ENCODE peak calls at places on chromosomes 11 and 22, in seven cellular contexts. N is HCT116; C is endodermal cell; K is heart right ventricle; S is CD4-positive, CD25-positive, alpha-beta regulatory T cell; U is lower lobe of right lung; L is right cardiac atrium. M is an unnamed sample.

GRCh38 chr11:128835741-128836410 is 31.2 kb downstream of the KCNJ1 start:
- DNase-seq in C (no peak), S (no peak), U (no peak), L (peak), N (no peak), K (peak), M (peak)

GRCh38 chr11:29432719-29433325 is 584.0 kb downstream of the KCNA4 start:
- DNase-seq in K (no peak), C (no peak), S (no peak), U (no peak), L (no peak), N (peak), M (no peak)

GRCh38 chr11:71505781-71506180 is 21.3 kb upstream of the KRTAP5-7 start:
- DNase-seq in N (no peak), C (peak), L (no peak), K (no peak), S (no peak), U (no peak), M (no peak)

GRCh38 chr22:44536411-44536810 is 38.4 kb upstream of the RTL6 start:
- DNase-seq in L (no peak), N (no peak), C (peak), K (no peak), S (no peak), U (no peak), M (no peak)

GRCh38 chr22:26573026-26573662 is 16.8 kb downstream of the TPST2 start:
- DNase-seq in N (no peak), S (no peak), C (no peak), L (peak), U (peak), K (peak), M (no peak)

GRCh38 chr22:29268511-29269229 is 602 bp downstream of the EWSR1 start:
- DNase-seq in S (peak), K (peak), L (peak), N (peak), U (peak), C (peak), M (peak)

GRCh38 chr11:72333657-72334056 is 89.7 kb upstream of the PHOX2A start:
- DNase-seq in L (no peak), K (no peak), U (no peak), C (peak), N (no peak), S (peak), M (no peak)

GRCh38 chr11:126732981-126733380 is 267.6 kb downstream of the KIRREL3 start:
- DNase-seq in N (no peak), C (no peak), U (no peak), S (no peak), L (no peak), K (no peak), M (no peak)

GRCh38 chr11:2771758-2772466 is 72.1 kb upstream of the KCNQ1OT1 start:
- DNase-seq in U (peak), C (peak), S (no peak), N (no peak), L (no peak), K (no peak), M (peak)

GRCh38 chr11:57255618-57256017 is 18.6 kb upstream of the APLNR start:
- DNase-seq in C (no peak), S (no peak), N (no peak), U (no peak), K (no peak), L (no peak), M (no peak)

GRCh38 chr11:6022954-6023353 is 7.6 kb downstream of the OR56A1 start:
- DNase-seq in S (peak), L (no peak), U (no peak), N (peak), C (peak), K (no peak), M (no peak)

DNA sequence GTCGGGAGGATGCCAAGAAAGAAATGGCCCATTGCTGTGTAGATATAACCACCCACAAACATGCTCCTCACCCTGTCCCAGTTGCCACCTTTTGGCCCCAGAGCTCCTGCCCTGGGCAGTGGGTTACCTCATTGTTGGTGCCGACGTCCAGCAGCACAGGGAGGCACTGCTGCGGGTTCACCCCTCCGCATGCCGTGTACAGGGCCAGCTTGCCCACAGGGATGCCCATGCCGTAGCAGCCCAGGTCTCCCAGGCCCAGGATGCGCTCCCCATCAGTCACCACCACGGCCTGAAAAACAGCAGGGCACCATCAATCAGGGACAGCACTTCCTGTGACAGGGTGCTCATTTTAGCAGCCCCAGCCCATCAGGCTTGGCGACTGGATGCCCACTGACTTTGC is 123.1 kb downstream of the CCDC81 start:
- DNase-seq in K (no peak), L (no peak), N (no peak), U (no peak), S (no peak), C (no peak), M (peak)
- H3K27ac ChIP-seq in K (no peak), L (no peak), N (no peak), U (no peak), S (no peak), C (no peak), M (no peak)

GRCh38 chr11:34909435-34909834 is 6.7 kb downstream of the APIP start:
- DNase-seq in L (no peak), N (no peak), K (no peak), C (no peak), S (no peak), U (no peak), M (no peak)

GRCh38 chr11:34909955-34910354 is 6.2 kb downstream of the APIP start:
- DNase-seq in K (no peak), S (no peak), L (no peak), N (no peak), U (peak), C (no peak), M (peak)

GRCh38 chr11:34915136-34916013 is 804 bp downstream of the APIP start:
- DNase-seq in L (no peak), K (no peak), U (no peak), S (no peak), C (no peak), N (no peak), M (no peak)

GRCh38 chr11:34907934-34908593 is 8.1 kb downstream of the APIP start:
- DNase-seq in K (no peak), N (no peak), L (no peak), S (no peak), C (no peak), U (no peak), M (no peak)

GRCh38 chr11:34910817-34911216 is 5.4 kb downstream of the APIP start:
- DNase-seq in S (no peak), C (no peak), U (no peak), K (no peak), N (no peak), L (no peak), M (no peak)
- H3K27ac ChIP-seq in S (no peak), C (no peak), U (peak), K (no peak), N (no peak), L (no peak), M (no peak)

GRCh38 chr11:18802381-18803257 is 11.0 kb upstream of the PTPN5 start:
- DNase-seq in L (no peak), S (peak), K (no peak), N (peak), C (peak), U (no peak), M (peak)

GRCh38 chr11:18804621-18805020 is 13.0 kb upstream of the PTPN5 start:
- DNase-seq in U (no peak), S (no peak), K (no peak), N (no peak), C (no peak), L (no peak), M (no peak)

GRCh38 chr11:18794956-18795355 is 3.4 kb upstream of the PTPN5 start:
- DNase-seq in U (no peak), C (peak), S (no peak), N (no peak), K (no peak), L (no peak), M (no peak)

DNA sequence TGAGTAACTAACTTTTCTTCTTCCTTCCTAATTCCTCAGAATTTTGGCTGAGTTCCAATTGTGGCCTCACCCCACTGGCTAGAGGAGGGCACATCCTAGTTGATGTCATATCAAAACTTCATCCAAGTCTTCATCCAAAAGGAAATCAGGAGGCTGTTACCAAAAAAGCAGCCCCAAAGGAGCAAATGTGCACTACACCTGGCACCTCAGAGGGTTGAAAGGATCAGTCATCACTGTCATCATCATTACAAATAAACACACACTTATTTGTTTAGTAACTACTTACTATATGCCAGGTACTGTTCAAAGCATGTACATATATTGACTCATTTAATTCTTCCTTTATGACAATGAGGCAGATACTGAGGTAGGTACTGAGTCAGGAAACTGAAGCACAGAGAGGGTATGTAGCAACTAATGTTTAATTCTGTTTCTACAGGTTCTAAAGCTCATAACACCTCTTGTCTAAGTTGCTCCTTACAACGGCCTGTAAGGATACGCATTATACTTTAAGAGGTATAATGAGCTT is 7.4 kb upstream of the PTPN5 start:
- DNase-seq in U (no peak), L (no peak), S (no peak), K (no peak), C (no peak), N (no peak), M (no peak)
- H3K27ac ChIP-seq in U (no peak), L (no peak), S (no peak), K (no peak), C (no peak), N (no peak), M (no peak)

DNA sequence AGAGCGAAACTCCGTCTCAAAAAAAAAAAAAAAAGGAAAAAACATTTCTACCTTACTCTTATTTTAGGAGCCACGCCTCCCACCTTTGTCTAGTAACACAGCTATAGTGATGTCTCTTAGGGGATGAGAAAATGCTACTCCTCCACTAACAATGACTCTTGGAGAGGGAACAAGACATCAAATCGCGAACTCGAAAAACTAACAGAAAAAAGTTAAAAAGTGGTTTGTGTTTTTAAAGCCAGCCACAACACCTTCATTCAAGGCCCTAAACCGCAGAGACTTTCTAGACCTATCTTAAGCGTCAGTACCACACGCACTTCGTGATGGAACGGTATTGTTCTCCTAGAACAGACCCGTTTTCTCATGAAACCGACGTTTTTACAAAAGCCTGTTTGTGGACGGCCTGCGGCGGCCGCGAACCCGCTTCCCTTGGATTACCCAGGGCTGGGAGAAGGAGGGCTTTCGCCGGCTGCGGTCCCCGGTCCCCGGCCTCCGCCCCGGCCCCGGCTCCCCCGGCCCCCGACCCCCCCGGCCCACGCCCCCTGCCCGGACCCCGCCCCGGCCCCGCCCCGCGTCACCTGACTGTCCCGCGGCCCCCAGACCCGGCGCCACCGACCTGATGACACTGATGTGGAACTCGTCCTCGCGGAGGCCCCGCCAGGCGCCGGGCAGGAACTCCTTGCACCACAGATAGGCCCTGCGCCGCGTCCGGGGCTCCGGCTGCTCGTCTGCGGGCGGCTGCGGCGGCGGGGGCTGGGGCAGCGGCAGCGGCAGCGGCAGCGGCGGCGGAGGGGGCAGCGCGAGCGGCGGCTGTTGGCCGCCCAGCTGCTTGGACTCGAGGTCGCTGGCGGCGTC is 749 bp downstream of the CHKA start:
- DNase-seq in C (peak), U (peak), K (peak), L (peak), N (no peak), S (peak), M (peak)
- H3K27ac ChIP-seq in C (peak), U (peak), K (peak), L (peak), N (peak), S (no peak), M (peak)

DNA sequence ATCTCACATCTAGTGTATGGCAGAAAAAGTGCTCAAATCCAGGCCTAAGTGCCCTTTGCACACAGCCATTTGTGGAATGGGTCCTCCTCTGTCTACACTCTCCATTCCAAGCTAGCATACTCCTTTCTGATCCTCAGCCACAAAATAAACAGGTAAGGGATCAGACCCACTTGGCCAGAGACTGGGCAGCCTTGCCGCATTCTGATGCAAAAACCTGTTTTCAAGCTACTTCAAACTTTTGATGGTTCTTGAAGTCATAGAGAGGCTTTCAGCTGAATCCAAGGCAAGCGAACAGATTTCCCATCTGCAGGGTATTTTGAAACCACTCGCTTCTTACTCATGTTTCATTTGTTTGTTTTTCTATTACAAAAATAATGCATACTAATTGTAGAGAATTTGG is 136.6 kb upstream of the NAV2 start:
- DNase-seq in K (no peak), N (no peak), L (no peak), C (no peak), S (no peak), U (peak), M (no peak)
- H3K27ac ChIP-seq in K (no peak), N (no peak), L (no peak), C (no peak), S (no peak), U (no peak), M (peak)

GRCh38 chr11:63761870-63762661 is 6.5 kb downstream of the ZFTA start:
- DNase-seq in L (peak), U (no peak), S (no peak), N (no peak), C (peak), K (peak), M (peak)
- H3K27ac ChIP-seq in L (no peak), U (no peak), S (no peak), N (no peak), C (peak), K (peak), M (no peak)

DNA sequence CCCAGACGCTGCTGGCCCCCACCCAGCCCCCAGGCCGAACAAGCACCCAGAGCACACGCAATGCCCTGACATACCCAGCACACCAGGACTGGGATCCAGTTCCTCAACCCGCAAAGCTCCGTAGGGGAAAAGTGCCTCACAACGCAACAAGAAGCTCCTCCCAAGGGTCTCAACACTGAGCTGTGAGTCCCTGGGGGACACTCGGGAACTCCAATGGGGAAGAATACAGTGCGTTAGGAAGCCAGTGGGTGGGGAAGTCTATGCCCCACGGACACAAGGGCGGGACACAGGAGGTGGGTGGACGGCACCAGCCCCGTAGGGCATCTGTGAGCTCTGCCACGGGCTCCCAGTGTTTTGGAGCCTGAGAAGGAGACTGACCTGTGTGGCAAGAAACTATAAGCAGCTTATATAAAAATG is 1.6 kb downstream of the DEAF1 start:
- DNase-seq in K (no peak), U (no peak), L (no peak), C (no peak), N (no peak), S (no peak), M (no peak)
- H3K27ac ChIP-seq in K (peak), U (no peak), L (no peak), C (no peak), N (no peak), S (peak), M (peak)

DNA sequence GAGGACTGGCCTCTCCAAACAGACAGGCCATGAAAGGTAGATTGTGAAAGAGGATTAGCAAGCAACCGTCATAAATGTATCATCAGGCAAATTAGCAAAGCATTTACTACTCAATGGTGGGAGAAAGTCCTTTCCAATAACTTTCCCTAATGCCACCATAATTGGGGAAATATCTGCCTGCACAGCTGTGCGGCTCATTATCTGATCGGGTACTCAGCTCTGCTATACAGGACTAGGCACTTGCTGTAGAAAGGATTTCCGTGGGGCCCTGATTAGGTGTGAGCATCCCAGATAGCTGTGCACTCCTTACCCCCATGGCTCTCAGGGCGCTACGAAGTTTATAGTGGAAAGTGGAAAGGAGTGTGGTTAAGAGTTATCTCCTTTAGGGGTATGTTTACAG is 309.7 kb upstream of the PLET1 start:
- DNase-seq in K (no peak), N (no peak), L (no peak), C (no peak), S (no peak), U (no peak), M (no peak)
- H3K27ac ChIP-seq in K (no peak), N (no peak), L (no peak), C (no peak), S (no peak), U (no peak), M (no peak)

DNA sequence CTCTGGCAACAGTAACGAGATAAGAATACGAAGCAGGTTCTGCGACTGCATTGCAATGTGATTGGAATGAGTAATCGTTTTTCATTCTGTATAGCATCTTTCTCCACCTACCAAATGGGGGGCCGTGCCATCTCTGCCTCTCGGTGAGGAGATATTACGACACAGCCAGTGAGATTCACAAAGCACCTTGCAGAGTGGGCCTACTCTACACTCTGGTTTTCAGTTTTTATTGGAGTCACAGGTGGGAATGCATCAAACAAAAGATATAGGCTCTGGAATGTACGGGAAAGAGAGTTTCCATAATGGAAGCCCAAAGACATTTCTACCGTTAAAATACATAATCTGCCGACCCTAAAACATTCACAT is 475 bp upstream of the RTN3 start:
- DNase-seq in U (no peak), L (peak), K (no peak), C (no peak), S (no peak), N (no peak), M (no peak)
- H3K27ac ChIP-seq in U (peak), L (peak), K (peak), C (peak), S (peak), N (peak), M (peak)

M was measured in upper lobe of left lung.